ENCODE peak calls at places on chromosome 9, in eight cellular contexts. X, L, C, H, Z, K, O and M are unnamed samples.
A peak's percentile ranks its signal among the peaks of the same experiment; 100 is the strongest.

GRCh38 chr9:103530934-103531333 is 535.8 kb downstream of the CYLC2 start:
- DNase-seq in X (no peak), L (no peak), C (peak; percentile 38), H (no peak), Z (no peak), K (no peak), O (no peak), M (no peak)

GRCh38 chr9:18294229-18294628 is 179.7 kb upstream of the ADAMTSL1 start:
- DNase-seq in X (peak; percentile 33), L (no peak), C (no peak), H (no peak), Z (no peak), K (no peak), O (no peak), M (no peak)

GRCh38 chr9:120890415-120891254 is 13.6 kb upstream of the PHF19 start:
- DNase-seq in X (no peak), L (no peak), C (no peak), H (no peak), Z (no peak), K (no peak), O (no peak), M (no peak)

GRCh38 chr9:121753802-121754654 is 102.6 kb downstream of the DAB2IP start:
- DNase-seq in X (peak; percentile 35), L (no peak), C (no peak), H (peak; percentile 73), Z (no peak), K (no peak), O (no peak), M (no peak)

GRCh38 chr9:101435601-101436079 is at the start of gene ALDOB:
- DNase-seq in X (no peak), L (no peak), C (no peak), H (no peak), Z (no peak), K (no peak), O (no peak), M (no peak)

GRCh38 chr9:19085295-19085694 is 17.4 kb downstream of the HAUS6 start:
- DNase-seq in X (no peak), L (no peak), C (no peak), H (no peak), Z (no peak), K (no peak), O (no peak), M (no peak)

GRCh38 chr9:3329361-3329760 is 196.4 kb downstream of the RFX3 start:
- DNase-seq in X (no peak), L (no peak), C (peak; percentile 33), H (no peak), Z (no peak), K (no peak), O (no peak), M (no peak)

GRCh38 chr9:133246507-133247390 is 28.3 kb downstream of the ABO start:
- DNase-seq in X (no peak), L (no peak), C (no peak), H (no peak), Z (no peak), K (no peak), O (no peak), M (no peak)

GRCh38 chr9:109440117-109440515 is 58.0 kb downstream of the PTPN3 start:
- DNase-seq in X (no peak), L (no peak), C (no peak), H (no peak), Z (no peak), K (no peak), O (no peak), M (no peak)

GRCh38 chr9:112751059-112751795 is 667 bp downstream of the SNX30 start:
- DNase-seq in X (peak; percentile 35), L (peak; percentile 68), C (peak; percentile 87), H (peak; percentile 87), Z (peak; percentile 60), K (no peak), O (no peak), M (no peak)

GRCh38 chr9:16690628-16691027 is 179.8 kb downstream of the BNC2 start:
- DNase-seq in X (no peak), L (no peak), C (no peak), H (no peak), Z (no peak), K (no peak), O (no peak), M (no peak)

GRCh38 chr9:88313364-88314220 is 74.7 kb upstream of the SPIN1 start:
- DNase-seq in X (no peak), L (no peak), C (no peak), H (no peak), Z (no peak), K (no peak), O (no peak), M (no peak)

GRCh38 chr9:8234286-8234819 is 434.8 kb upstream of the DMAC1 start:
- DNase-seq in X (no peak), L (no peak), C (no peak), H (no peak), Z (no peak), K (no peak), O (no peak), M (no peak)

GRCh38 chr9:93308676-93309075 is 124.7 kb downstream of the WNK2 start:
- DNase-seq in X (no peak), L (no peak), C (no peak), H (peak; percentile 57), Z (no peak), K (no peak), O (no peak), M (no peak)

GRCh38 chr9:93258419-93258817 is 74.5 kb downstream of the WNK2 start:
- DNase-seq in X (no peak), L (no peak), C (no peak), H (no peak), Z (peak; percentile 15), K (no peak), O (no peak), M (no peak)

GRCh38 chr9:31445357-31445756 is 939.1 kb upstream of the ACO1 start:
- DNase-seq in X (no peak), L (no peak), C (no peak), H (no peak), Z (no peak), K (no peak), O (no peak), M (no peak)

DNA sequence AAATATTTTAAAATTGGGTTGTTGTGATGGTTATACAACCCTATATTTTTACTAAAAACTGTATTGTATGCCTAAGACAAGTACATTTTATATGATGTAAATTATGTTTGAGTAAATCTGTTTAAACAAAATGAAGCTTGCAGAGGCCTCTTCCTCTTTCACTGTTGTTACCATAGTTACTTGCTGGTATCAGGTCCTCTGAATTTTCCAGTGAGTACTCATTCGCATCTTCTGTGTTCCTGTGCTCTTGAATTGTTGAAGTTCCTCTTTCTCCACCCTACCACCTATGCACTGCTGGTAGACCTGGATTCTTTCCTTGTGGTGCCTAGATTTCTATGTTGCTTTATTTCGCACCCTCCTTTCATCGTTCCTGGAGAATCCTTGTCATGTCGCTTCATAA is 938.5 kb upstream of the ACO1 start:
- DNase-seq in X (no peak), L (no peak), C (no peak), H (no peak), Z (no peak), K (no peak), O (no peak), M (no peak)
- H3K4me3 ChIP-seq in X (no peak overlapping the region), L (no peak overlapping the region), C (no peak overlapping the region), H (no peak overlapping the region), Z (no peak overlapping the region), K (no peak overlapping the region), O (no peak overlapping the region), M (no peak overlapping the region)

DNA sequence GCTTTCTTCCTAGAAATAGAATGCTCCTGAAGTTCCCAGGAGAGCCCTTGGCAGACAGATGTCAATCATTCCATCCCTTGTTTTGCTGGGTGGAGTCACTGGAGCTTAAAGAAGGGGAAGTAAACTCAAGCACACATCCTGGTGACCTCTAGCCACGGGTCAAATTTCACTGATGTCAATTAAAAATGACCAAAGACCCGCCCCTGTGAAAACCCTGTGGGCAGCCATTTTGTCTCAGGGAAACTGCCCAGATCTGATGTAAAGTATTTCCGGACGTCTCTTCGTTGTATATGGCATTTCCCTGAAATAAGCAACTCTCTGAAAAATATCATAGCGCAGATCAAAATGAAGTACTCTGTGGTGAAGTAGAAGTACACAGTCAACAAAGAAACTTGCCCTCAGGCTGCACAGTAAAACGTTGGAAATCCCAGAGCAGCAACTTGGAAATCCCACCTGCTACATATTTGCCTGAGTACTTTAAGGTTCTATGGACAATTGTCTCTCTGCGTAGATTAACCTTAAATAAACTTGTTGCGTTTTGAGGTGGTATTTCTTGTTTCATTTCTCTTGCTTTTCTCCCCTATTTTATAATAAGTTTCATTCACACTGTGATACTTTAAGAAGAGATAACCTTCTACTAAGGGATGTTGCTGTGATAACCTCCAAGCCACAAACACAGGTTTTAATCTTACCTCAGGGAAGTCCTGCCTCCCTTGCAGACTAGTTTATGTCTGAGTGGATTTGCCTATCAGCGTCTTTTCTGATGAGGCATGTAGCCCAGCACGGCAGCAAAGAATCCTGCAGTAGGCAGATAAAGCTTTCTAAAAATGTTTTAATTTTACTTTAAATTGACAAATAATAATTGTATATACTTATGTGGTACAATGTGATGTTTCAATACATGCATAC is 60.9 kb upstream of the PIP5K1B start:
- DNase-seq in X (no peak), L (no peak), C (no peak), H (no peak), Z (no peak), K (no peak), O (no peak), M (no peak)
- H3K4me3 ChIP-seq in X (no peak overlapping the region), L (no peak overlapping the region), C (no peak overlapping the region), H (no peak overlapping the region), Z (no peak overlapping the region), K (no peak overlapping the region), O (no peak overlapping the region), M (no peak overlapping the region)

DNA sequence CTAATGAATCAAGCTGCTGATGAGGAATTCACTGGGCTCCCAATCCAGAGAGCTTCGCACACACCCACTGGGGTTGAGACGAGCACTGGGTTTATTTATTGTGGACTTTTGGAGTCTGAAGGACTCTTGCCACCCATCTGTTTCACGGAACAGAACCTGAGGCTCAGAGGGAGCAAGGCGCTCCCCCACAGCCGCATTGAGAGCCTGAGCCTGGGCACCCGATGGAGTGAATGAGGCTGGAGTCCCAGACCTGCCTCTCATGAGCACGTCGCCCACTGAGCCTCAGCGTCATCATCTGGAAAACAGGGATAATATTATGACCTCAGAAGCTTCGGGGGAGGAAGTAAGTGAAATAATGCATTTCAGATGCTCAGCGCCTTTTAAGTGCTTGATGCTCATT is 5.4 kb downstream of the NEK6 start:
- DNase-seq in X (no peak), L (no peak), C (no peak), H (no peak), Z (no peak), K (no peak), O (no peak), M (no peak)
- H3K4me3 ChIP-seq in X (no peak overlapping the region), L (no peak overlapping the region), C (no peak overlapping the region), H (no peak overlapping the region), Z (no peak overlapping the region), K (no peak overlapping the region), O (no peak overlapping the region), M (no peak overlapping the region)

DNA sequence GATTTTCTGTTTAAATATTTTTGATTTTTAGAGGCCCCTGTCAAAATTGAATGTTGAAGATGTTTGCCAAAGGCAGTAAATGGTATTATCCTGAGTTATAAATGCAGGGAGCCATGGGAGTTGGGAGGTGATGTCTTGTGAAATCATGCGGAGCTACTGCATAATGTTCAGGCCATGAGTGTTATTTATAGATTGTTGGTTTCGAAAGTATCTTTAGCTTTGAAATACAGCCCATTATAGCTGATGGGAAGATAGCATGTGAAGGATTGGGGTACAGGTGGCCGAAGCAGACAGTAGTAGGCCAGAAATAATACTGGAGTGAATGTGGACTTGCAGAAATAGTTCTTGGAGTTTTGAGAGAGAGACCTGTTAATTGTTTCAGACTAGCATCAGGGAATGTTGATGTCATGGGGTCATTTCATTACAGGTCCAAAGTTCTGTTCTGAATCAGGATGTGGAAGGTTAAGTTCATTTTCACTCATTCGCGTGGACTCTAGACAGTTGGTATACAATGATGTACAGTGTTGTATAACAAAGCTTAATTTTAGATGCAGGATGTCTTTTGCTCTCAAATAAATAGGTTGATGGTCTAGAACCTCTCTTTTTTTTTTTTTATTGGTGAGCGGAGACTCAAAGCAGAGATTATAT is 3.8 kb downstream of the ATP6V1G1 start:
- DNase-seq in X (no peak), L (no peak), C (no peak), H (no peak), Z (no peak), K (no peak), O (no peak), M (peak; percentile 28)
- H3K4me3 ChIP-seq in X (no peak overlapping the region), L (no peak overlapping the region), C (no peak overlapping the region), H (peak overlapping the region; percentile 28), Z (no peak overlapping the region), K (no peak overlapping the region), O (no peak overlapping the region), M (no peak overlapping the region)